ENCODE peak calls at places on chromosomes 16 and 17, in four cellular contexts. B is tibial nerve; G is CD8-positive, alpha-beta memory T cell; N is BE2C. P is an unnamed sample.

GRCh38 chr17:59381716-59382570 is 50.5 kb downstream of the YPEL2 start:
- DNase-seq in B (peak; percentile 47), G (no peak), N (no peak), P (no peak)

GRCh38 chr17:55601874-55602364 is 90.7 kb upstream of the SMIM36 start:
- DNase-seq in B (no peak), G (no peak), N (peak; percentile 24), P (no peak)

GRCh38 chr16:79164378-79164720 is 436.2 kb downstream of the MAF start:
- DNase-seq in B (no peak), G (no peak), N (no peak), P (no peak)

GRCh38 chr17:48024149-48025039 is 13.2 kb downstream of the COPZ2 start:
- DNase-seq in B (peak; percentile 33), G (peak; percentile 35), N (peak; percentile 58), P (no peak)

GRCh38 chr17:36870618-36871002 is 66.7 kb upstream of the LHX1 start:
- DNase-seq in B (no peak), G (no peak), N (no peak), P (no peak)

GRCh38 chr17:82930924-82931695 is 91.3 kb upstream of the ZNF750 start:
- DNase-seq in B (no peak), G (no peak), N (peak; percentile 4), P (no peak)

GRCh38 chr17:35188111-35188510 is 6.1 kb downstream of the SLC35G3 start:
- DNase-seq in B (no peak), G (no peak), N (no peak), P (no peak)

GRCh38 chr16:12538667-12539081 is 265.0 kb downstream of the CPPED1 start:
- DNase-seq in B (no peak), G (no peak), N (no peak), P (no peak)

GRCh38 chr17:63249256-63250006 is 196.7 kb downstream of the CYB561 start:
- DNase-seq in B (no peak), G (no peak), N (no peak), P (no peak)

GRCh38 chr16:86519649-86520316 is 9.5 kb downstream of the FOXF1 start:
- DNase-seq in B (peak; percentile 60), G (peak; percentile 45), N (peak; percentile 70), P (no peak)

GRCh38 chr16:73154063-73154870 is 106.3 kb upstream of the ZFHX3 start:
- DNase-seq in B (peak; percentile 48), G (no peak), N (no peak), P (no peak)

GRCh38 chr16:4505356-4506153 is 29.4 kb downstream of the HMOX2 start:
- DNase-seq in B (no peak), G (peak; percentile 61), N (no peak), P (no peak)

GRCh38 chr17:77456951-77457548 is 316.3 kb downstream of the SEC14L1 start:
- DNase-seq in B (no peak), G (no peak), N (no peak), P (no peak)

GRCh38 chr17:26731005-26731921 is 562.7 kb upstream of the WSB1 start:
- DNase-seq in B (no peak), G (no peak), N (no peak), P (peak; percentile 87)

GRCh38 chr17:47678196-47678595 is 15.8 kb upstream of the TBKBP1 start:
- DNase-seq in B (no peak), G (no peak), N (no peak), P (no peak)

GRCh38 chr16:608019-608418 is 18.2 kb downstream of the RAB40C start:
- DNase-seq in B (no peak), G (no peak), N (no peak), P (no peak)

GRCh38 chr17:61251939-61252865 is 147.4 kb upstream of the TBX2 start:
- DNase-seq in B (peak; percentile 97), G (no peak), N (no peak), P (no peak)

GRCh38 chr17:80177986-80178590 is 8.3 kb downstream of the CARD14 start:
- DNase-seq in B (no peak), G (no peak), N (no peak), P (no peak)

GRCh38 chr17:77458202-77459017 is 317.6 kb downstream of the SEC14L1 start:
- DNase-seq in B (no peak), G (no peak), N (no peak), P (no peak)

GRCh38 chr16:67149276-67150057 is 1.3 kb downstream of the B3GNT9 start:
- DNase-seq in B (no peak), G (no peak), N (peak; percentile 13), P (no peak)

GRCh38 chr17:10115536-10115932 is 82.9 kb downstream of the GAS7 start:
- DNase-seq in B (no peak), G (no peak), N (no peak), P (peak; percentile 87)
- H3K4me3 ChIP-seq in B (no peak overlapping the region), G (peak overlapping the region; percentile 17), N (no peak overlapping the region), P (peak overlapping the region; percentile 42)

GRCh38 chr16:15725641-15726240 is 75.7 kb downstream of the NDE1 start:
- DNase-seq in B (no peak), G (no peak), N (no peak), P (no peak)
- H3K36me3 ChIP-seq in B (peaks cover 16% of the 10 kb centered on the region), G (peaks cover 11% of the 10 kb centered on the region), N (peaks cover 5% of the 10 kb centered on the region), P (peaks cover 57% of the 10 kb centered on the region)

GRCh38 chr17:49729074-49729473 is 21.3 kb upstream of the SLC35B1 start:
- DNase-seq in B (no peak), G (no peak), N (no peak), P (no peak)

GRCh38 chr17:49730787-49731441 is 23.1 kb upstream of the SLC35B1 start:
- DNase-seq in B (no peak), G (no peak), N (no peak), P (no peak)

GRCh38 chr17:49730078-49730786 is 22.5 kb upstream of the SLC35B1 start:
- DNase-seq in B (peak; percentile 77), G (no peak), N (no peak), P (no peak)

GRCh38 chr17:49727353-49727752 is 19.6 kb upstream of the SLC35B1 start:
- DNase-seq in B (no peak), G (no peak), N (no peak), P (no peak)

GRCh38 chr17:49728425-49728824 is 20.7 kb upstream of the SLC35B1 start:
- DNase-seq in B (no peak), G (no peak), N (no peak), P (no peak)
- H3K4me3 ChIP-seq in B (no peak overlapping the region), G (no peak overlapping the region), N (no peak overlapping the region), P (no peak overlapping the region)

GRCh38 chr17:18977646-18978045 is 25.7 kb downstream of the SLC5A10 start:
- DNase-seq in B (no peak), G (no peak), N (no peak), P (no peak)
- H3K36me3 ChIP-seq in B (no peaks in the 10 kb centered on the region), G (no peaks in the 10 kb centered on the region), N (no peaks in the 10 kb centered on the region), P (peaks cover 12% of the 10 kb centered on the region)

GRCh38 chr17:41773190-41773588 is 13.3 kb downstream of the JUP start:
- DNase-seq in B (no peak), G (no peak), N (peak; percentile 81), P (no peak)

GRCh38 chr17:41772586-41773189 is 13.8 kb downstream of the JUP start:
- DNase-seq in B (no peak), G (no peak), N (no peak), P (no peak)

GRCh38 chr17:41771389-41772206 is 14.9 kb downstream of the JUP start:
- DNase-seq in B (no peak), G (no peak), N (no peak), P (no peak)

GRCh38 chr17:41773731-41774193 is 12.7 kb downstream of the JUP start:
- DNase-seq in B (no peak), G (no peak), N (no peak), P (no peak)

DNA sequence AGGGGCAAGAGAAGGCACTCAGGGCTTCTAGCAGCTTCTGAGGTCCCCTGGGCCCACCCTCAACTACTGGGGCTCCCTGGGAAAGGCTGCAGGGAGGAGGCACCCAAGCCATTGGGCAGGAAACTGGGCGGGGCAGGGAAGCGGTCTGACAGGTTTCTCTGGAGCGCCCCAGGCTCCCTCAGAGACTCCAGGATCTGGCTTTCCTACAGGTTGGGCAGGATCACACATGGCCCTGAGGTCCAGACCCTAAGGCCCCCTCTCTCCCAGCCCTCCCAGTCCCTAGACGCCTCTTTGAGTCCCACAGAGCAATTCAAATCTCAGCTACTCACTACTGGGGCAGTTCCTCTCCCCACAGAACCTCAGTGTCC is 14.3 kb downstream of the JUP start:
- DNase-seq in B (no peak), G (no peak), N (no peak), P (no peak)
- H3K4me3 ChIP-seq in B (no peak overlapping the region), G (no peak overlapping the region), N (no peak overlapping the region), P (no peak overlapping the region)

GRCh38 chr17:45971698-45972141 is 27.3 kb upstream of the STH start:
- DNase-seq in B (no peak), G (no peak), N (no peak), P (no peak)

GRCh38 chr17:45970659-45971058 is 28.4 kb upstream of the STH start:
- DNase-seq in B (no peak), G (no peak), N (no peak), P (no peak)

GRCh38 chr17:45973943-45974859 is 24.8 kb upstream of the STH start:
- DNase-seq in B (no peak), G (no peak), N (no peak), P (no peak)

GRCh38 chr17:45973099-45973838 is 25.8 kb upstream of the STH start:
- DNase-seq in B (no peak), G (no peak), N (no peak), P (no peak)

GRCh38 chr17:45972531-45972930 is 26.5 kb upstream of the STH start:
- DNase-seq in B (no peak), G (no peak), N (no peak), P (no peak)
- H3K36me3 ChIP-seq in B (no peaks in the 10 kb centered on the region), G (no peaks in the 10 kb centered on the region), N (no peaks in the 10 kb centered on the region), P (no peaks in the 10 kb centered on the region)

GRCh38 chr17:32822996-32823395 is 53.9 kb downstream of the MYO1D start:
- DNase-seq in B (no peak), G (no peak), N (no peak), P (no peak)
- H3K4me3 ChIP-seq in B (no peak overlapping the region), G (no peak overlapping the region), N (no peak overlapping the region), P (peak overlapping the region; percentile 39)

GRCh38 chr17:17216236-17216635 is 10.1 kb upstream of the PLD6 start:
- DNase-seq in B (no peak), G (no peak), N (no peak), P (no peak)

GRCh38 chr17:17215575-17215974 is 9.4 kb upstream of the PLD6 start:
- DNase-seq in B (no peak), G (no peak), N (no peak), P (no peak)

GRCh38 chr17:17216776-17217175 is 10.6 kb upstream of the PLD6 start:
- DNase-seq in B (no peak), G (no peak), N (no peak), P (no peak)

GRCh38 chr17:17214646-17215436 is 8.7 kb upstream of the PLD6 start:
- DNase-seq in B (no peak), G (no peak), N (no peak), P (no peak)

GRCh38 chr17:17213775-17214174 is 7.6 kb upstream of the PLD6 start:
- DNase-seq in B (no peak), G (no peak), N (no peak), P (no peak)
- H3K36me3 ChIP-seq in B (peaks cover 15% of the 10 kb centered on the region), G (peaks cover 18% of the 10 kb centered on the region), N (peaks cover 3% of the 10 kb centered on the region), P (peaks cover 62% of the 10 kb centered on the region)

GRCh38 chr16:17445421-17445820 is 25.3 kb downstream of the XYLT1 start:
- DNase-seq in B (no peak), G (no peak), N (no peak), P (no peak)
- H3K4me3 ChIP-seq in B (no peak overlapping the region), G (no peak overlapping the region), N (no peak overlapping the region), P (no peak overlapping the region)

P was measured in vagina.